ENCODE peak calls at places on chromosomes 12 and 14, in nine cellular contexts. One of them, this sample, is unnamed.
A peak's percentile ranks its signal among the peaks of the same experiment; 100 is the strongest.

GRCh38 chr14:54730156-54730961 is 163.4 kb downstream of the SAMD4A start:
- DNase-seq in A549: no peak
- DNase-seq in foreskin fibroblast: peak; percentile 95
- DNase-seq in epithelial cell of proximal tubule: no peak
- DNase-seq in heart right ventricle: no peak
- DNase-seq in Peyer's patch: peak; percentile 67
- DNase-seq in IMR-90: peak; percentile 78
- DNase-seq in esophagus squamous epithelium: no peak
- DNase-seq in fibroblast of pulmonary artery: peak; percentile 50
- DNase-seq in this sample: peak; percentile 85

GRCh38 chr12:6195665-6196535 is 4.3 kb upstream of the CD9 start:
- DNase-seq in IMR-90: peak; percentile 91
- DNase-seq in heart right ventricle: peak; percentile 93
- DNase-seq in foreskin fibroblast: peak; percentile 81
- DNase-seq in fibroblast of pulmonary artery: peak; percentile 91
- DNase-seq in A549: peak; percentile 98
- DNase-seq in epithelial cell of proximal tubule: peak; percentile 61
- DNase-seq in esophagus squamous epithelium: no peak
- DNase-seq in Peyer's patch: peak; percentile 76
- DNase-seq in this sample: peak; percentile 64

GRCh38 chr12:12456637-12457036 is 99.8 kb downstream of the BORCS5 start:
- DNase-seq in esophagus squamous epithelium: no peak
- DNase-seq in foreskin fibroblast: peak; percentile 67
- DNase-seq in Peyer's patch: no peak
- DNase-seq in A549: no peak
- DNase-seq in fibroblast of pulmonary artery: peak; percentile 88
- DNase-seq in IMR-90: peak; percentile 75
- DNase-seq in heart right ventricle: no peak
- DNase-seq in epithelial cell of proximal tubule: no peak
- DNase-seq in this sample: no peak

GRCh38 chr12:13084898-13085640 is 18.4 kb downstream of the GSG1 start:
- DNase-seq in foreskin fibroblast: no peak
- DNase-seq in Peyer's patch: no peak
- DNase-seq in heart right ventricle: no peak
- DNase-seq in A549: no peak
- DNase-seq in esophagus squamous epithelium: no peak
- DNase-seq in fibroblast of pulmonary artery: no peak
- DNase-seq in epithelial cell of proximal tubule: no peak
- DNase-seq in IMR-90: no peak
- DNase-seq in this sample: no peak

GRCh38 chr12:44063671-44064070 is 227.8 kb downstream of the TMEM117 start:
- DNase-seq in esophagus squamous epithelium: no peak
- DNase-seq in epithelial cell of proximal tubule: no peak
- DNase-seq in IMR-90: no peak
- DNase-seq in foreskin fibroblast: no peak
- DNase-seq in heart right ventricle: no peak
- DNase-seq in Peyer's patch: no peak
- DNase-seq in fibroblast of pulmonary artery: no peak
- DNase-seq in A549: no peak
- DNase-seq in this sample: no peak

GRCh38 chr12:20030847-20031246 is 337.5 kb upstream of the PDE3A start:
- DNase-seq in esophagus squamous epithelium: no peak
- DNase-seq in IMR-90: peak; percentile 4
- DNase-seq in A549: no peak
- DNase-seq in epithelial cell of proximal tubule: no peak
- DNase-seq in Peyer's patch: no peak
- DNase-seq in foreskin fibroblast: no peak
- DNase-seq in fibroblast of pulmonary artery: peak; percentile 58
- DNase-seq in heart right ventricle: no peak
- DNase-seq in this sample: no peak

GRCh38 chr14:104824353-104824997 is 23.6 kb downstream of the ZBTB42 start:
- DNase-seq in A549: no peak
- DNase-seq in fibroblast of pulmonary artery: no peak
- DNase-seq in epithelial cell of proximal tubule: no peak
- DNase-seq in Peyer's patch: no peak
- DNase-seq in IMR-90: no peak
- DNase-seq in foreskin fibroblast: no peak
- DNase-seq in esophagus squamous epithelium: no peak
- DNase-seq in heart right ventricle: no peak
- DNase-seq in this sample: no peak

GRCh38 chr14:53845813-53846693 is 110.6 kb downstream of the BMP4 start:
- DNase-seq in esophagus squamous epithelium: no peak
- DNase-seq in heart right ventricle: no peak
- DNase-seq in fibroblast of pulmonary artery: peak; percentile 16
- DNase-seq in A549: peak; percentile 53
- DNase-seq in Peyer's patch: no peak
- DNase-seq in IMR-90: no peak
- DNase-seq in foreskin fibroblast: no peak
- DNase-seq in epithelial cell of proximal tubule: no peak
- DNase-seq in this sample: no peak

GRCh38 chr14:61625171-61625570 is 70.1 kb upstream of the HIF1A start:
- DNase-seq in epithelial cell of proximal tubule: no peak
- DNase-seq in fibroblast of pulmonary artery: no peak
- DNase-seq in foreskin fibroblast: no peak
- DNase-seq in IMR-90: peak; percentile 52
- DNase-seq in Peyer's patch: no peak
- DNase-seq in A549: peak; percentile 10
- DNase-seq in esophagus squamous epithelium: no peak
- DNase-seq in heart right ventricle: no peak
- DNase-seq in this sample: no peak

GRCh38 chr12:52546126-52546525 is 6.8 kb downstream of the KRT71 start:
- DNase-seq in A549: no peak
- DNase-seq in foreskin fibroblast: no peak
- DNase-seq in heart right ventricle: no peak
- DNase-seq in fibroblast of pulmonary artery: no peak
- DNase-seq in esophagus squamous epithelium: no peak
- DNase-seq in IMR-90: no peak
- DNase-seq in epithelial cell of proximal tubule: no peak
- DNase-seq in Peyer's patch: no peak
- DNase-seq in this sample: no peak

GRCh38 chr12:52542157-52542556 is 10.8 kb downstream of the KRT71 start:
- DNase-seq in IMR-90: no peak
- DNase-seq in epithelial cell of proximal tubule: no peak
- DNase-seq in A549: no peak
- DNase-seq in foreskin fibroblast: no peak
- DNase-seq in Peyer's patch: no peak
- DNase-seq in heart right ventricle: no peak
- DNase-seq in esophagus squamous epithelium: no peak
- DNase-seq in fibroblast of pulmonary artery: no peak
- DNase-seq in this sample: no peak

GRCh38 chr12:52542785-52543318 is 10.1 kb downstream of the KRT71 start:
- DNase-seq in heart right ventricle: no peak
- DNase-seq in A549: no peak
- DNase-seq in Peyer's patch: no peak
- DNase-seq in fibroblast of pulmonary artery: no peak
- DNase-seq in foreskin fibroblast: no peak
- DNase-seq in esophagus squamous epithelium: no peak
- DNase-seq in IMR-90: no peak
- DNase-seq in epithelial cell of proximal tubule: no peak
- DNase-seq in this sample: no peak

GRCh38 chr12:52541709-52542108 is 11.2 kb downstream of the KRT71 start:
- DNase-seq in Peyer's patch: no peak
- DNase-seq in epithelial cell of proximal tubule: no peak
- DNase-seq in foreskin fibroblast: no peak
- DNase-seq in A549: no peak
- DNase-seq in heart right ventricle: no peak
- DNase-seq in esophagus squamous epithelium: no peak
- DNase-seq in fibroblast of pulmonary artery: no peak
- DNase-seq in IMR-90: no peak
- DNase-seq in this sample: no peak

GRCh38 chr12:52543985-52544888 is 8.7 kb downstream of the KRT71 start:
- DNase-seq in foreskin fibroblast: no peak
- DNase-seq in fibroblast of pulmonary artery: no peak
- DNase-seq in heart right ventricle: peak; percentile 11
- DNase-seq in IMR-90: no peak
- DNase-seq in Peyer's patch: no peak
- DNase-seq in esophagus squamous epithelium: no peak
- DNase-seq in epithelial cell of proximal tubule: no peak
- DNase-seq in A549: peak; percentile 21
- DNase-seq in this sample: no peak
- TF ChIP-seq CTCF in foreskin fibroblast: no peak
- TF ChIP-seq CTCF in fibroblast of pulmonary artery: no peak
- TF ChIP-seq CTCF in heart right ventricle: no peak
- TF ChIP-seq CTCF in IMR-90: no peak
- TF ChIP-seq CTCF in Peyer's patch: no peak
- TF ChIP-seq CTCF in esophagus squamous epithelium: no peak
- TF ChIP-seq CTCF in epithelial cell of proximal tubule: no peak
- TF ChIP-seq CTCF in A549: no peak
- TF ChIP-seq CTCF in this sample: no peak

GRCh38 chr12:52066346-52067080 is 3.3 kb upstream of the ATG101 start:
- DNase-seq in epithelial cell of proximal tubule: no peak
- DNase-seq in fibroblast of pulmonary artery: no peak
- DNase-seq in IMR-90: peak; percentile 58
- DNase-seq in A549: no peak
- DNase-seq in heart right ventricle: no peak
- DNase-seq in esophagus squamous epithelium: no peak
- DNase-seq in foreskin fibroblast: no peak
- DNase-seq in Peyer's patch: no peak
- DNase-seq in this sample: no peak

GRCh38 chr12:52069410-52070242 is at the start of gene ATG101:
- DNase-seq in A549: peak; percentile 98
- DNase-seq in epithelial cell of proximal tubule: peak; percentile 76
- DNase-seq in foreskin fibroblast: peak; percentile 95
- DNase-seq in Peyer's patch: peak; percentile 85
- DNase-seq in esophagus squamous epithelium: peak; percentile 50
- DNase-seq in heart right ventricle: peak; percentile 93
- DNase-seq in fibroblast of pulmonary artery: peak; percentile 97
- DNase-seq in IMR-90: peak; percentile 96
- DNase-seq in this sample: peak; percentile 97

GRCh38 chr12:52063986-52064649 is 5.7 kb upstream of the ATG101 start:
- DNase-seq in Peyer's patch: no peak
- DNase-seq in heart right ventricle: peak; percentile 77
- DNase-seq in IMR-90: peak; percentile 97
- DNase-seq in esophagus squamous epithelium: no peak
- DNase-seq in foreskin fibroblast: peak; percentile 93
- DNase-seq in fibroblast of pulmonary artery: peak; percentile 93
- DNase-seq in epithelial cell of proximal tubule: no peak
- DNase-seq in A549: no peak
- DNase-seq in this sample: no peak

GRCh38 chr12:52070243-52070925 is 606 bp downstream of the ATG101 start:
- DNase-seq in esophagus squamous epithelium: no peak
- DNase-seq in A549: no peak
- DNase-seq in fibroblast of pulmonary artery: no peak
- DNase-seq in epithelial cell of proximal tubule: no peak
- DNase-seq in Peyer's patch: no peak
- DNase-seq in heart right ventricle: no peak
- DNase-seq in foreskin fibroblast: no peak
- DNase-seq in IMR-90: no peak
- DNase-seq in this sample: no peak

GRCh38 chr12:52067081-52067374 is 2.8 kb upstream of the ATG101 start:
- DNase-seq in A549: no peak
- DNase-seq in esophagus squamous epithelium: no peak
- DNase-seq in fibroblast of pulmonary artery: no peak
- DNase-seq in epithelial cell of proximal tubule: no peak
- DNase-seq in heart right ventricle: no peak
- DNase-seq in foreskin fibroblast: no peak
- DNase-seq in IMR-90: no peak
- DNase-seq in Peyer's patch: no peak
- DNase-seq in this sample: no peak
- H3K4me3 ChIP-seq in A549: no peak overlapping the region
- H3K4me3 ChIP-seq in esophagus squamous epithelium: no peak overlapping the region
- H3K4me3 ChIP-seq in fibroblast of pulmonary artery: no peak overlapping the region
- H3K4me3 ChIP-seq in epithelial cell of proximal tubule: no peak overlapping the region
- H3K4me3 ChIP-seq in heart right ventricle: no peak overlapping the region
- H3K4me3 ChIP-seq in foreskin fibroblast: no peak overlapping the region
- H3K4me3 ChIP-seq in IMR-90: no peak overlapping the region
- H3K4me3 ChIP-seq in Peyer's patch: no peak overlapping the region
- H3K4me3 ChIP-seq in this sample: no peak overlapping the region

DNA sequence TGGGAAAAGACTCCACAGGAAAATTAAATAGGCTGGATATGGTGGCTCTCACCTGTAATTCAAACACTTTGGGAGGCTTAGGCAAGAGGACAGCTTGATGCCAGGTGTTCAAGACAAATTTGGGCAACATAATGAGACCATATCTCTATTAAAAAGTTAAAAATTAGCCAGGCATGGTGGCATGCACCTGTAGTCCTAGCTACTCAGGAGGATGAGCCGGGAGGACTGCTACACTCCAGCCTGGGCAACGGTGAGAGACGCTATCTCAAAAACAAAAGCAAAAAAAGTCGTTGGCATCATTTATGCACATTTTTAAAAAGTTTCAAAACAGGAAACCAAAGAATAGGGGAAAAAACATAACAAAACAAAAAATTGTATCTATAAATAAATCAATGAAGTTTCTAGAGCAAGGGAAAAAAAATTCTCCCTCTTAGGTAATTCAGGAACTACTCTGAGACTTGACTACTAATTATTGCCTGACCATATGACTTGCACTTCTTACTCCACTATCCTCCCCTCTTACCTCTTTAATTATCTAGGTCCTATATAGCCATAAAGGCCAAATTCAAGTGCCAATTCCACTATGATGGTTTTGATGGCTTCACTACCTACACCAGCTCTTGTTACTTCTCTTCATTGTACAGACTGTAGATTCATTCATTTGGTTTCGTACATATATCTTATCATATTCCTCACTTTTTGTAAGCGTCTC is 1.6 kb downstream of the METTL3 start:
- DNase-seq in A549: no peak
- DNase-seq in fibroblast of pulmonary artery: no peak
- DNase-seq in Peyer's patch: no peak
- DNase-seq in foreskin fibroblast: no peak
- DNase-seq in epithelial cell of proximal tubule: no peak
- DNase-seq in heart right ventricle: no peak
- DNase-seq in IMR-90: no peak
- DNase-seq in esophagus squamous epithelium: no peak
- DNase-seq in this sample: no peak
- TF ChIP-seq CTCF in A549: no peak
- TF ChIP-seq CTCF in fibroblast of pulmonary artery: no peak
- TF ChIP-seq CTCF in Peyer's patch: no peak
- TF ChIP-seq CTCF in foreskin fibroblast: no peak
- TF ChIP-seq CTCF in epithelial cell of proximal tubule: no peak
- TF ChIP-seq CTCF in heart right ventricle: no peak
- TF ChIP-seq CTCF in IMR-90: no peak
- TF ChIP-seq CTCF in esophagus squamous epithelium: no peak
- TF ChIP-seq CTCF in this sample: no peak

GRCh38 chr12:101906226-101906625 is 28.8 kb downstream of the DRAM1 start:
- DNase-seq in fibroblast of pulmonary artery: no peak
- DNase-seq in IMR-90: no peak
- DNase-seq in epithelial cell of proximal tubule: no peak
- DNase-seq in foreskin fibroblast: no peak
- DNase-seq in esophagus squamous epithelium: no peak
- DNase-seq in A549: no peak
- DNase-seq in Peyer's patch: no peak
- DNase-seq in heart right ventricle: no peak
- DNase-seq in this sample: no peak

GRCh38 chr12:101908395-101908794 is 31.0 kb downstream of the DRAM1 start:
- DNase-seq in IMR-90: no peak
- DNase-seq in Peyer's patch: no peak
- DNase-seq in epithelial cell of proximal tubule: no peak
- DNase-seq in foreskin fibroblast: no peak
- DNase-seq in A549: no peak
- DNase-seq in fibroblast of pulmonary artery: no peak
- DNase-seq in esophagus squamous epithelium: no peak
- DNase-seq in heart right ventricle: no peak
- DNase-seq in this sample: no peak

DNA sequence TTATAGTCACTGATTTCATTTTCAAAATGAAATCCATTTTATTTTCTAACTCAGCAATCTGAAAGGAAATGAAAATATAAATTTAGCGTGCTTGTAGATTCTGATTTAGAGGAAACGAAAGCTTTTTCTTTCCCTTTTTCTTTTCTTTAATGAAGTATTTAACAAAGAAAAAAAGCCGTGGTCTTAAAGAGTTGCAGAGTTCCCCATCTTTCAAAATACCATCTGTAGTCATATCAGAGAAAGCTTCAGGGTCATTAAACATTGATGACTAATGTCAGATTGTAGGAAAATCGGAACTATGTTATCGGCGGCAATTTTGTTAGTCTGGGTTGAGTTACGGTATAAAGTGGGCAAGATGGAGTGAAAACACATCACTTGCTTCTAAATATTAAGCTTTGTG is 32.3 kb downstream of the DRAM1 start:
- DNase-seq in IMR-90: no peak
- DNase-seq in Peyer's patch: no peak
- DNase-seq in epithelial cell of proximal tubule: no peak
- DNase-seq in fibroblast of pulmonary artery: no peak
- DNase-seq in A549: no peak
- DNase-seq in foreskin fibroblast: no peak
- DNase-seq in esophagus squamous epithelium: no peak
- DNase-seq in heart right ventricle: no peak
- DNase-seq in this sample: peak; percentile 41
- H3K4me3 ChIP-seq in IMR-90: no peak overlapping the region
- H3K4me3 ChIP-seq in Peyer's patch: peak overlapping the region; percentile 2
- H3K4me3 ChIP-seq in epithelial cell of proximal tubule: no peak overlapping the region
- H3K4me3 ChIP-seq in fibroblast of pulmonary artery: no peak overlapping the region
- H3K4me3 ChIP-seq in A549: no peak overlapping the region
- H3K4me3 ChIP-seq in foreskin fibroblast: no peak overlapping the region
- H3K4me3 ChIP-seq in esophagus squamous epithelium: no peak overlapping the region
- H3K4me3 ChIP-seq in heart right ventricle: no peak overlapping the region
- H3K4me3 ChIP-seq in this sample: peak overlapping the region; percentile 60

This sample was measured in GM12865.